ENCODE peak calls at places on chromosomes 5 and 9, in five cellular contexts. S, M, G, W and O are unnamed samples.

GRCh38 chr9:132647355-132647754 is 22.4 kb downstream of the DDX31 start:
- DNase-seq in S (no peak), M (no peak), W (peak), G (peak), O (no peak)

GRCh38 chr5:76457685-76458491 is 54.8 kb downstream of the IQGAP2 start:
- DNase-seq in W (no peak), S (no peak), M (no peak), G (no peak), O (no peak)

GRCh38 chr9:96691326-96691725 is 36.2 kb upstream of the PRXL2C start:
- DNase-seq in S (no peak), W (no peak), M (no peak), G (no peak), O (no peak)

GRCh38 chr9:98775831-98776441 is 20.4 kb downstream of the ANKS6 start:
- DNase-seq in W (peak), S (no peak), G (no peak), M (peak), O (no peak)

GRCh38 chr9:84493284-84493947 is 152.9 kb upstream of the SLC28A3 start:
- DNase-seq in G (no peak), S (no peak), W (no peak), M (no peak), O (no peak)

GRCh38 chr9:12439267-12439666 is 253.9 kb upstream of the TYRP1 start:
- DNase-seq in G (no peak), M (no peak), W (no peak), S (no peak), O (no peak)

GRCh38 chr5:154084255-154084654 is 45.5 kb downstream of the MFAP3 start:
- DNase-seq in W (no peak), S (no peak), M (no peak), G (no peak), O (no peak)

GRCh38 chr5:3199941-3200340 is 395.7 kb upstream of the IRX1 start:
- DNase-seq in W (no peak), S (no peak), M (no peak), G (no peak), O (no peak)

GRCh38 chr5:94901071-94901979 is 282.9 kb downstream of the SLF1 start:
- DNase-seq in S (no peak), W (peak), M (no peak), G (no peak), O (no peak)

GRCh38 chr5:458547-459353 is 15.8 kb downstream of the EXOC3 start:
- DNase-seq in S (no peak), W (no peak), M (peak), G (peak), O (no peak)

GRCh38 chr9:71663931-71664459 is 104.3 kb downstream of the CEMIP2 start:
- DNase-seq in W (no peak), G (no peak), S (no peak), M (no peak), O (no peak)

GRCh38 chr9:110015759-110016158 is 192.2 kb downstream of the C9orf152 start:
- DNase-seq in S (no peak), G (peak), M (no peak), W (peak), O (no peak)

GRCh38 chr5:82349651-82350050 is 71.5 kb upstream of the RPS23 start:
- DNase-seq in M (no peak), G (no peak), S (no peak), W (no peak), O (peak)